ENCODE peak calls at places on chromosomes 11 and 22, in five cellular contexts. X is K562, Q is SK-N-SH, Z is GM12878, H is HepG2. A is an unnamed sample.

GRCh38 chr11:11931461-11932055 is 76.9 kb downstream of the DKK3 start:
- DNase-seq in X (peak; percentile 59), H (peak; percentile 62), Q (peak; percentile 47), Z (no peak), A (no peak)

GRCh38 chr11:113952588-113952987 is 22.3 kb upstream of the HTR3A start:
- DNase-seq in H (no peak), Q (no peak), Z (no peak), X (no peak), A (peak; percentile 89)

GRCh38 chr11:22508691-22509090 is 116.9 kb downstream of the FANCF start:
- DNase-seq in X (no peak), H (no peak), Q (no peak), Z (no peak), A (no peak)

GRCh38 chr11:64809781-64810241 is 540 bp downstream of the MEN1 start:
- DNase-seq in X (peak; percentile 40), Z (no peak), H (no peak), Q (peak; percentile 81), A (no peak)

GRCh38 chr11:88146106-88146505 is 29.1 kb downstream of the RAB38 start:
- DNase-seq in H (no peak), Z (no peak), Q (no peak), X (no peak), A (no peak)

GRCh38 chr11:109432105-109432504 is 10.1 kb downstream of the C11orf87 start:
- DNase-seq in Z (no peak), Q (no peak), H (no peak), X (no peak), A (no peak)

GRCh38 chr22:37552560-37553163 is 7.6 kb upstream of the CDC42EP1 start:
- DNase-seq in Z (no peak), X (peak; percentile 92), Q (peak; percentile 27), H (no peak), A (no peak)

GRCh38 chr22:23862103-23862502 is 4.4 kb downstream of the SLC2A11 start:
- DNase-seq in Q (peak; percentile 65), Z (no peak), H (no peak), X (peak; percentile 60), A (peak; percentile 60)

GRCh38 chr11:1455032-1455762 is 31.4 kb downstream of the MOB2 start:
- DNase-seq in X (no peak), H (no peak), Z (no peak), Q (no peak), A (no peak)

GRCh38 chr11:40100204-40100603 is 1359.2 kb downstream of the LRRC4C start:
- DNase-seq in H (no peak), X (no peak), Q (no peak), Z (no peak), A (no peak)

GRCh38 chr22:19824197-19825015 is 30.3 kb downstream of the GNB1L start:
- DNase-seq in Q (no peak), H (peak; percentile 41), Z (no peak), X (no peak), A (peak; percentile 55)

GRCh38 chr11:43644626-43645299 is 35.8 kb upstream of the HSD17B12 start:
- DNase-seq in X (peak; percentile 23), Q (no peak), Z (no peak), H (peak; percentile 16), A (peak; percentile 9)

GRCh38 chr11:94638902-94639373 is 71.8 kb downstream of the PIWIL4 start:
- DNase-seq in H (no peak), X (no peak), Z (no peak), Q (no peak), A (peak; percentile 50)

GRCh38 chr11:127133061-127133460 is 132.5 kb upstream of the KIRREL3 start:
- DNase-seq in H (no peak), Q (no peak), Z (no peak), X (no peak), A (no peak)

GRCh38 chr11:28777126-28777525 is 668.9 kb downstream of the METTL15 start:
- DNase-seq in Z (no peak), H (no peak), Q (no peak), X (no peak), A (no peak)

GRCh38 chr11:47553417-47553746 is 450 bp upstream of the CELF1 start:
- DNase-seq in Z (no peak), X (no peak), Q (no peak), H (no peak), A (no peak)

GRCh38 chr11:102476812-102477211 is 24.2 kb upstream of the TMEM123 start:
- DNase-seq in X (peak; percentile 62), H (peak; percentile 95), Q (no peak), Z (no peak), A (no peak)

GRCh38 chr22:44091021-44091721 is 67.1 kb downstream of the PARVB start:
- DNase-seq in Z (no peak), Q (peak; percentile 59), X (no peak), H (peak; percentile 10), A (peak; percentile 7)

GRCh38 chr11:27459191-27459590 is 13.4 kb downstream of the LGR4 start:
- DNase-seq in Q (no peak), H (no peak), X (no peak), Z (no peak), A (no peak)

GRCh38 chr11:74749965-74750296 is 1.3 kb downstream of the RNF169 start:
- DNase-seq in Q (no peak), X (peak; percentile 14), H (no peak), Z (no peak), A (no peak)

DNA sequence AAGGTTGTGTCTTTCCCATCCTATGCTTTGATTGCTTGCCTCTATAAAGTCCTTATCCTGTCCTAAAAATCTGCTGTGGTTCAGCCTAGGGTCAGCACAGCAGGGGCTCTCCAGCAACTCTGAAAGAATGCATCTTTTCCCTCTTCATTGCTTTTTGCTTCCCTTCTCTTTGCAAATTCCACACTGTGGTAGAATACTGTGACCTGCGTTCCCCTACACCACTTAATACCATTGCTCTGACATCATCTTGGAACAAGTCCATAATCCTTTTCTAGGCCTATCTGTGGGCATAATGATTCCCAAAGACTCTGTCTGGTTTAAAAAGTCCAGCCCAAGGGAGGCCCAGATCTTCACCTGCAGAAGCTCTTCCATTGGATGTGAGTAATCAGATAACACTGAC is 177.7 kb downstream of the NAV2 start:
- DNase-seq in Z (no peak), X (no peak), Q (no peak), H (no peak), A (no peak)
- TF ChIP-seq GABPA in Z (no peak), X (no peak), Q (no peak), H (no peak), A (no peak)

DNA sequence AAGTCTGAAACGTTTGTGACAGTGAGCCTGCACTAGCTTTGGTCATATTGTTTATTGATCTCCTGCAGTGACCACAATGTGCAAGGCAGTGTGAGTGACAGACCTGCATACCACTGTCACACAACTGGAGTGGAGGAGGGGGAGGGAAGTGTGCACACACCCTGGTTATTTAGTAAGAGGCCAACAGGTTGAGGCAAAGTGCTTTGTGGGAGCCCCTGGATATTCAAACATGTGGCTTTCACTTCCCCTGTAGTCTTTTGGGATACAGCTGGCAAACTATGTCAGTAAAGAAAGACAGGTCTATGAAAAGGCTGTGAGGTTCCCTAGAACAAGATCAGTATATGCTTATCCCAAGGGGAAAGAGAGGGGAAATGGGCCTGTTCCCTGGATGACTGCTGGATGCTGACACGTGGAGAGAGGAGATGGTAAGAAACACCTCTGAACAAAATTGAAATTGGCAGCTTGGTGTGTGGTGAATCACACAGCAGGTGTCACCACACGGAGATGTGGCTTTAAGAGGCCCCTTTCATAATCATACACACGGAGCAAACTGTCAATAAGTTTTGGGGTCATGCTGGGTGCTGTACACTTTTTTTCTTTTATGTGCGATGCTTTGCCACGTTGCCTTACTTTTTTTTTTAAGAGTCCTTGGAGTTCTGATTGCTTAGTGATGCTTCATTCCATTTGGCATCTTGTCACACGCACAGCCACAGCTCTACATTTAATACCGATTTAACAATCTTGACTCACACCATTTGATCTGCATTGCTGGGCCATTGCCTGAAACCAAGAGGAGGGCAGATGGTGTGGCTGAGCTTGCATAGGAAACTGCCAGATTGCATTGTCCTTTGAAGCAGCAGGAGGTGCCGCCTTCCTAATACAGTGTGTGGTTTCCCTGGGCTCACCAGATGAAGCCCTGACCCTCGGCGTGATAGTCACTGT is 11.3 kb downstream of the OSBP2 start:
- DNase-seq in H (peak; percentile 13), Q (no peak), X (no peak), Z (peak; percentile 72), A (peak; percentile 49)
- TF ChIP-seq REST in H (no peak), Q (no peak), X (no peak), Z (no peak), A (no peak)

GRCh38 chr22:49660794-49661781 is 166.6 kb downstream of the BRD1 start:
- DNase-seq in H (no peak), Q (no peak), Z (no peak), X (no peak), A (no peak)
- TF ChIP-seq GABPA in H (no peak), Q (no peak), Z (no peak), X (no peak), A (no peak)

DNA sequence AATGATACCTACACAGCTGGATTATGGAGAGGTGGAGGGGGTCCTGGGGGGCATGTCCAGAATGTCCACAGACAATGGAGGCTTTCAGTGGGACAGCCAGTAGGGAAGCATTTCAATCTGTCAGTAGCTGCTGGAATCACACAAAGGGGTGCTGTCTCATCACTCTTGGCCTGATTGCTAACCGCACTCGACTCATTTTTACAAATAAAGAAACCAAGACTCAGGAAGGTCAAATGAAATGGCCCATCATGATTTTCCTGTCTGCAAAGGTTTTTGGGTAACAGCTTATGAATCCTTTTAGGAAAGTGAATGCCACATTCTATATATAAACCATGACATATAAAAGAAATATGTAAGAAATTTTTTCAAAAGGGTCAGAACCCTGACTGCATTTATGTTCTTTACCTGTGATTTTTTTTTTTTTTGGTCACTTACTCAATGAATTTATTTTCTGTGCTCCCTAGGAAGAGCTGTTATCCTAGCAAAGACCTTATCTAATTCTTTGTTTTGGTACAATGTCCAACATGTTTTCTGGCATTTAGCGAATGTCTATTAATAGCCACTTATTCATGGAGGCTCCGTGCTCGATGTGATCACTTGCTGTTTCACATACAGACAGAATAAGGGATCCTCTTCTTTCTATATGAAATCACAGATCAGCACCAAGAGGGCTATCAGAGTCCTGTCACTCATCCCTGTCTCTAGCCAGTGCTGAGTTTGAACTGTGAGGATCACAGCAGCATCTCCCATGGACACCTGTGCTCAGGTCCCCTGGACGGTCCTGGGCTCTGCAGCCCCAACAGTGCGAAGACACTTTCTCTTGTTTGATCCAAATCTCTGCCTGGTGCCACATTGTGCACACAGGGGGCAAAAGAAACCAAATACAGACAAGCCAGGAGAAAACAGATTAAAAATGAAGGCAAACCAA is 979.7 kb downstream of the NTM start:
- DNase-seq in Q (no peak), H (no peak), Z (no peak), X (no peak), A (no peak)
- TF ChIP-seq REST in Q (no peak), H (no peak), Z (no peak), X (no peak), A (no peak)

DNA sequence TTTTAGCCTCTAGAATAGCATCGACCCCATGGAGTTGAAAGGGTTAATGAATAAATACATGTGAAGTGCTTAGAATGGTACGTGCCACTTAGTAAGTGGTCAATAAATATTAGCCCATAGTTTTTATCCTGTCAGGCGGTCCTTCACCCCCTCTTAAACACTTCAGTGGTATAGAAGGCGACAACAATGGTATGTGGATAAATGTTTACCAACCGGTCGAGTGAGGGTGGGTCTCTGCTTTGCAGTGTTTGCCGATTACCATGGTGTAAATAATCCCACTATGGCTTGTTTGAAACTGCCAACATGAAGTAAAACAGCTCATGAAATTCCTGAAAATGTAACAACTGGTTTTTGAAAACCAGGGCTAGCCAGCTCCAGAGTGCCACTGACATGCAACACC is 541.2 kb downstream of the BUD13 start:
- DNase-seq in H (no peak), Z (no peak), Q (no peak), X (no peak), A (no peak)
- TF ChIP-seq GABPA in H (no peak), Z (no peak), Q (no peak), X (no peak), A (no peak)

GRCh38 chr11:106197438-106197837 is 120.0 kb downstream of the AASDHPPT start:
- DNase-seq in H (no peak), Q (no peak), Z (no peak), X (no peak), A (no peak)

GRCh38 chr11:106208795-106209194 is 131.3 kb downstream of the AASDHPPT start:
- DNase-seq in X (no peak), Q (peak; percentile 7), Z (no peak), H (peak; percentile 5), A (no peak)

GRCh38 chr11:106202935-106203620 is 125.6 kb downstream of the AASDHPPT start:
- DNase-seq in Z (no peak), Q (peak; percentile 2), H (no peak), X (no peak), A (no peak)
- TF ChIP-seq REST in Z (no peak), Q (no peak), H (no peak), X (no peak), A (no peak)